ENCODE peak calls at places on chromosomes 11 and 22, in nine cellular contexts. B is AG04450, K is right cardiac atrium, S is transverse colon, T is body of pancreas, H is thoracic aorta, N is colonic mucosa, U is spleen, M is brain microvascular endothelial cell. A is an unnamed sample. For H3K27me3, the result is how much of the 10 kb centered on the place peaks cover.

GRCh38 chr11:416757-417621 is 2.2 kb upstream of the SIGIRR start:
- DNase-seq in K (peak), S (peak), N (peak), B (no peak), U (peak), M (no peak), H (no peak), T (peak), A (no peak)

GRCh38 chr11:86034710-86035109 is 34.2 kb downstream of the PICALM start:
- DNase-seq in H (no peak), N (no peak), S (no peak), T (no peak), B (no peak), M (no peak), K (no peak), U (no peak), A (no peak)

GRCh38 chr11:19632435-19632834 is 80.2 kb upstream of the NAV2 start:
- DNase-seq in M (no peak), K (no peak), B (no peak), U (no peak), T (no peak), N (no peak), H (no peak), S (no peak), A (peak)

GRCh38 chr11:112292785-112293407 is 32.2 kb upstream of the PLET1 start:
- DNase-seq in M (peak), U (no peak), N (no peak), B (peak), T (no peak), K (no peak), S (no peak), H (peak), A (no peak)

GRCh38 chr11:8056810-8057463 is 24.1 kb upstream of the TUB start:
- DNase-seq in K (peak), S (peak), U (peak), B (no peak), N (no peak), T (no peak), H (no peak), M (no peak), A (no peak)

GRCh38 chr11:132114185-132114584 is 743.8 kb downstream of the NTM start:
- DNase-seq in S (peak), K (peak), N (no peak), U (no peak), H (no peak), B (no peak), M (no peak), T (peak), A (no peak)

GRCh38 chr22:46137218-46137766 is 13.0 kb upstream of the PPARA start:
- DNase-seq in H (no peak), U (peak), M (no peak), S (no peak), N (no peak), B (no peak), T (no peak), K (no peak), A (no peak)

GRCh38 chr11:19677380-19678080 is 35.1 kb upstream of the NAV2 start:
- DNase-seq in B (no peak), M (no peak), T (no peak), K (no peak), H (no peak), S (no peak), N (no peak), U (no peak), A (no peak)

GRCh38 chr11:119126675-119127268 is 5.4 kb downstream of the HINFP start:
- DNase-seq in H (no peak), K (no peak), T (no peak), M (no peak), S (no peak), U (no peak), N (no peak), B (no peak), A (no peak)

GRCh38 chr22:21937821-21938070 is 14.9 kb downstream of the PPM1F start:
- DNase-seq in B (no peak), S (no peak), K (peak), M (no peak), T (no peak), H (no peak), U (no peak), N (no peak), A (no peak)

GRCh38 chr11:22466351-22466750 is 128.2 kb downstream of the SLC17A6 start:
- DNase-seq in S (no peak), N (no peak), H (no peak), M (no peak), K (no peak), B (no peak), U (no peak), T (no peak), A (no peak)

GRCh38 chr11:92131289-92131890 is 93.2 kb upstream of the FAT3 start:
- DNase-seq in K (no peak), T (no peak), H (no peak), M (no peak), U (no peak), N (no peak), S (no peak), B (no peak), A (no peak)

GRCh38 chr11:61963282-61964057 is 4.0 kb downstream of the FTH1 start:
- DNase-seq in M (no peak), B (no peak), S (peak), N (no peak), T (peak), H (no peak), U (peak), K (no peak), A (no peak)

GRCh38 chr22:17112491-17113042 is 8.6 kb downstream of the TMEM121B start:
- DNase-seq in M (no peak), K (no peak), B (no peak), N (no peak), H (no peak), S (no peak), T (no peak), U (peak), A (no peak)

GRCh38 chr11:65278351-65278750 is 16.6 kb downstream of the POLA2 start:
- DNase-seq in U (no peak), H (no peak), N (no peak), T (no peak), M (no peak), K (no peak), B (no peak), S (no peak), A (no peak)

GRCh38 chr22:48784701-48785503 is 1042.8 kb downstream of the BRD1 start:
- DNase-seq in H (no peak), M (no peak), S (no peak), B (no peak), K (no peak), T (no peak), N (no peak), U (no peak), A (no peak)

GRCh38 chr11:82398300-82398815 is 335.3 kb downstream of the FAM181B start:
- DNase-seq in B (no peak), T (no peak), M (no peak), K (no peak), H (no peak), N (no peak), S (no peak), U (no peak), A (no peak)

GRCh38 chr11:117816151-117816741 is 8.3 kb downstream of the FXYD2 start:
- DNase-seq in T (peak), B (peak), H (no peak), U (peak), M (peak), N (no peak), K (peak), S (no peak), A (peak)

GRCh38 chr22:23306926-23307325 is 126.6 kb downstream of the BCR start:
- DNase-seq in N (no peak), M (no peak), B (no peak), H (no peak), U (peak), S (no peak), T (no peak), K (no peak), A (peak)

GRCh38 chr22:46108564-46109473 is 41.5 kb upstream of the PPARA start:
- DNase-seq in S (peak), U (no peak), B (no peak), M (no peak), T (peak), N (peak), K (peak), H (no peak), A (peak)

GRCh38 chr11:86787651-86788050 is 12.7 kb upstream of the PRSS23 start:
- DNase-seq in N (no peak), U (no peak), T (no peak), H (no peak), S (no peak), B (no peak), K (no peak), M (no peak), A (no peak)

GRCh38 chr22:48696371-48696770 is 1131.3 kb downstream of the BRD1 start:
- DNase-seq in M (no peak), B (no peak), H (no peak), K (no peak), N (no peak), T (no peak), S (no peak), U (no peak), A (no peak)

GRCh38 chr11:123567466-123567865 is 87.0 kb downstream of the SCN3B start:
- DNase-seq in N (no peak), M (no peak), S (no peak), K (no peak), U (no peak), B (no peak), T (no peak), H (no peak), A (no peak)

GRCh38 chr22:43622886-43623285 is 189.2 kb downstream of the EFCAB6 start:
- DNase-seq in S (no peak), N (no peak), K (no peak), H (no peak), M (no peak), B (no peak), U (no peak), T (no peak), A (no peak)

GRCh38 chr22:46033256-46034200 is 56.6 kb upstream of the WNT7B start:
- DNase-seq in U (peak), S (no peak), H (no peak), N (no peak), M (no peak), T (peak), K (no peak), B (no peak), A (no peak)

GRCh38 chr11:68137833-68138232 is 16.6 kb upstream of the CHKA start:
- DNase-seq in K (no peak), M (no peak), B (no peak), T (no peak), U (no peak), N (no peak), S (no peak), H (no peak), A (no peak)

GRCh38 chr11:61357233-61357893 is 4.3 kb downstream of the CYB561A3 start:
- DNase-seq in K (no peak), M (no peak), U (peak), S (no peak), T (no peak), N (no peak), H (no peak), B (no peak), A (no peak)

GRCh38 chr11:119520966-119521365 is 98.0 kb upstream of the THY1 start:
- DNase-seq in K (no peak), M (no peak), T (no peak), B (no peak), U (no peak), H (no peak), S (no peak), N (no peak), A (no peak)

GRCh38 chr11:122230387-122230760 is 114.4 kb upstream of the BLID start:
- DNase-seq in H (no peak), M (no peak), B (no peak), N (no peak), T (no peak), S (no peak), U (no peak), K (no peak), A (no peak)

GRCh38 chr11:95776859-95777258 is 12.7 kb downstream of the FAM76B start:
- DNase-seq in N (no peak), T (no peak), B (no peak), K (no peak), S (no peak), H (no peak), M (no peak), U (no peak), A (no peak)

GRCh38 chr11:132142554-132142953 is 772.1 kb downstream of the NTM start:
- DNase-seq in B (no peak), T (no peak), H (no peak), K (peak), U (no peak), S (no peak), M (no peak), N (no peak), A (no peak)

DNA sequence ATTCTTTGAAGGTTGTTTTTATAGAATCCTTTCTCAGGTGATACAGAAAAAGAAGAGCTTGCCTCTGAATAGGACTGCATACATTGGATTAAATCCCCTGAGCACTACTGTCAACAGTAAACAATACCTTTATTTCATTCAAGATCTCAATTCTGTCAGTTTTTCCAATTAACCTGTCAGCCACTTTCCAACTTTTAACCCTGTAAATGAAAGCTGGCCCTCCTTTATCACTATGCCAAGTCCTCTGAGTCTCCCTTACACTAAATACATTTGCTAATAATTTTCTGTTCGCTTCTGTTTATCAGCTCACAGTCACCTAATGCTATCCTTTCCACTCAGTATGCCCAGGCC is 213.7 kb upstream of the ARHGAP42 start:
- DNase-seq in N (no peak), K (no peak), S (no peak), U (no peak), M (no peak), H (no peak), B (no peak), T (no peak), A (no peak)
- H3K4me3 ChIP-seq in N (no peak), K (no peak), S (no peak), U (no peak), M (no peak), H (no peak), B (no peak), T (no peak), A (no peak)

GRCh38 chr22:39448205-39449054 is 8.4 kb upstream of the MGAT3 start:
- DNase-seq in K (no peak), S (no peak), N (no peak), T (no peak), U (no peak), M (no peak), B (no peak), H (no peak), A (no peak)

GRCh38 chr22:39444937-39445465 is 11.8 kb upstream of the MGAT3 start:
- DNase-seq in U (no peak), H (no peak), K (no peak), M (no peak), T (no peak), S (no peak), N (no peak), B (no peak), A (no peak)

GRCh38 chr22:39443416-39443815 is 13.4 kb upstream of the MGAT3 start:
- DNase-seq in H (no peak), S (no peak), T (no peak), K (no peak), N (no peak), M (no peak), B (no peak), U (no peak), A (no peak)

GRCh38 chr22:39446239-39446721 is 10.5 kb upstream of the MGAT3 start:
- DNase-seq in U (peak), N (peak), S (peak), H (no peak), K (no peak), M (no peak), B (no peak), T (no peak), A (no peak)

GRCh38 chr22:39444247-39444800 is 12.5 kb upstream of the MGAT3 start:
- DNase-seq in M (no peak), S (no peak), N (no peak), T (no peak), U (no peak), B (no peak), H (no peak), K (no peak), A (no peak)
- H3K27me3 ChIP-seq in M (under half), S (under half), N (under half), T (under half), U (under half), B (under half), H (under half), K (under half), A (under half)

GRCh38 chr11:29518389-29519174 is 498.2 kb downstream of the KCNA4 start:
- DNase-seq in K (no peak), B (no peak), U (no peak), T (no peak), N (no peak), M (no peak), H (no peak), S (no peak), A (no peak)
- H3K27ac ChIP-seq in K (no peak), B (no peak), U (no peak), T (no peak), N (no peak), M (no peak), H (no peak), S (no peak), A (no peak)

DNA sequence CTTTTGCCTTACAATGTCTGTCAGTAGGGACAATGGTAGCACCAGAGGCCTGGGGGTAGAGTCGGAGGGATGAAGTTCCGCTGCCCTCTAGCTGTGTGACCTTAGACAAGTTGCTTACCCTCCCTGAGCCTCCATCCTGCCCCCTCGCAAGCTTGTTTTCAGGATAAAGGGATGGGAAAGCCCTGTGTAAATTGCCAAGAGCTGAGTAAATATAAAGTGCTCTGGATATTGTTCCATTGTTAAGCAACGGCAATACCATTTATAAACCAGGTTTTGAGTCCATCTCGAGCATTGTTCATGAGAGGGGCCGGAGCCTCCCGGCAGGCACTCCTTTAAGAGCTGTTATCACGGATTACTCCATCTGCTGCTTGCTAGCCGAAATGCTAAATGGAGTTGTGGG is 72.9 kb downstream of the ZBTB16 start:
- DNase-seq in U (no peak), S (peak), N (no peak), K (no peak), M (no peak), T (no peak), H (no peak), B (no peak), A (no peak)
- H3K4me3 ChIP-seq in U (no peak), S (no peak), N (no peak), K (no peak), M (no peak), T (no peak), H (peak), B (no peak), A (no peak)

GRCh38 chr11:66685276-66686099 is 7.8 kb upstream of the RBM4B start:
- DNase-seq in U (peak), K (no peak), M (no peak), N (no peak), S (no peak), B (no peak), H (no peak), T (no peak), A (no peak)
- H3K27me3 ChIP-seq in U (under half), K (under half), M (under half), N (under half), S (under half), B (under half), H (under half), T (under half), A (under half)